ENCODE peak calls at places on chromosomes 2 and 18, in four cellular contexts. W is fibroblast of pulmonary artery, Z is suprapubic skin, B is fibroblast of the aortic adventitia. O is an unnamed sample.

GRCh38 chr18:23746851-23747250 is 57.6 kb downstream of the LAMA3 start:
- DNase-seq in B (no peak), Z (no peak), W (no peak), O (no peak)

GRCh38 chr2:66435963-66436362 is 1.0 kb downstream of the MEIS1 start:
- DNase-seq in W (no peak), B (no peak), Z (no peak), O (no peak)

GRCh38 chr2:33372940-33373553 is 103.4 kb upstream of the RASGRP3 start:
- DNase-seq in W (peak), B (peak), Z (no peak), O (no peak)

GRCh38 chr2:107728586-107728985 is 98.1 kb upstream of the RGPD4 start:
- DNase-seq in Z (no peak), W (no peak), B (no peak), O (no peak)

GRCh38 chr2:150681120-150681796 is 193.8 kb upstream of the RND3 start:
- DNase-seq in W (peak), Z (no peak), B (peak), O (no peak)

GRCh38 chr2:17593841-17594482 is 53.5 kb downstream of the VSNL1 start:
- DNase-seq in B (peak), W (peak), Z (no peak), O (no peak)

GRCh38 chr18:50819027-50819726 is 639 bp downstream of the MRO start:
- DNase-seq in B (peak), Z (no peak), W (peak), O (no peak)

GRCh38 chr2:177285892-177286715 is 21.6 kb upstream of the NFE2L2 start:
- DNase-seq in Z (no peak), B (no peak), W (no peak), O (no peak)

GRCh38 chr2:101820519-101820918 is 123.0 kb downstream of the MAP4K4 start:
- DNase-seq in B (peak), W (peak), Z (no peak), O (no peak)

GRCh38 chr2:10359731-10360329 is 57.1 kb downstream of the HPCAL1 start:
- DNase-seq in Z (no peak), W (no peak), B (no peak), O (no peak)

GRCh38 chr2:134634054-134634630 is 84.7 kb downstream of the TMEM163 start:
- DNase-seq in B (no peak), W (no peak), Z (no peak), O (no peak)

GRCh38 chr2:9388950-9389911 is 34.1 kb downstream of the ITGB1BP1 start:
- DNase-seq in Z (peak), B (no peak), W (no peak), O (no peak)

GRCh38 chr18:22667158-22667557 is 249.4 kb upstream of the CTAGE1 start:
- DNase-seq in W (no peak), B (no peak), Z (no peak), O (no peak)

GRCh38 chr2:119352357-119352756 is 14.3 kb downstream of the C2orf76 start:
- DNase-seq in Z (no peak), B (peak), W (no peak), O (no peak)

GRCh38 chr18:56196495-56197225 is 441.7 kb downstream of the TXNL1 start:
- DNase-seq in B (peak), Z (no peak), W (peak), O (no peak)

GRCh38 chr2:529425-529824 is 147.8 kb downstream of the TMEM18 start:
- DNase-seq in W (peak), Z (no peak), B (peak), O (no peak)

GRCh38 chr2:30232801-30233130 is 1.4 kb downstream of the LBH start:
- DNase-seq in W (peak), Z (peak), B (peak), O (no peak)

GRCh38 chr2:45935791-45936622 is 284.5 kb downstream of the PRKCE start:
- DNase-seq in B (peak), W (peak), Z (peak), O (peak)

GRCh38 chr2:23359631-23360567 is 25.1 kb upstream of the KLHL29 start:
- DNase-seq in Z (no peak), B (no peak), W (no peak), O (no peak)

GRCh38 chr2:189168876-189169499 is 10.6 kb downstream of the COL5A2 start:
- DNase-seq in B (peak), W (no peak), Z (no peak), O (no peak)

GRCh38 chr2:240424341-240425235 is 10.9 kb upstream of the GPC1 start:
- DNase-seq in Z (no peak), B (no peak), W (no peak), O (no peak)

GRCh38 chr18:23963443-23964185 is 50.9 kb upstream of the TTC39C start:
- DNase-seq in B (no peak), Z (no peak), W (no peak), O (no peak)

GRCh38 chr2:47654790-47655562 is 128.0 kb upstream of the MSH6 start:
- DNase-seq in W (no peak), B (no peak), Z (no peak), O (no peak)

DNA sequence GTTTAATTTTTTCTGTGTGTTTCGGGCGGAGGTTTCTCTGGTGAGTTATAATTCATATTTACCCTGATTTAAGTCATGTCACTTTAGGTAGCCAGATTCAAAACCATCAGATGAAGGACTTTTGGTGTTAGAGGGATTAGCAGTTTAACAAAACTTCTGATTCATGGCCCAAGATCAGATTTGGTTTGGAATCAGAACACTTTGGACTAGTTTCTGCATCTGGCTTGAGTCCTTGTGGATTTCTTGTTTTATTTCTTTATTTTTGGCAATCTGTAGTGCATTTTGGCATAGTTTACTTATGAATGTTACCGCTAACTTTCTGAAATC is 3.5 kb downstream of the NEDD4L start:
- DNase-seq in Z (no peak), B (peak), W (no peak), O (no peak)
- TF ChIP-seq CTCF in Z (no peak), B (no peak), W (no peak), O (no peak)

GRCh38 chr2:127423880-127424279 is 5.7 kb downstream of the PROC start:
- DNase-seq in W (no peak), Z (no peak), B (no peak), O (no peak)

GRCh38 chr2:127422631-127423475 is 4.6 kb downstream of the PROC start:
- DNase-seq in W (no peak), Z (no peak), B (no peak), O (no peak)

GRCh38 chr2:127423476-127423840 is 5.2 kb downstream of the PROC start:
- DNase-seq in W (no peak), Z (no peak), B (no peak), O (no peak)

GRCh38 chr2:127425540-127426490 is 7.6 kb downstream of the PROC start:
- DNase-seq in W (no peak), Z (no peak), B (no peak), O (no peak)

GRCh38 chr2:127424598-127425379 is 6.6 kb downstream of the PROC start:
- DNase-seq in B (no peak), Z (no peak), W (no peak), O (no peak)
- TF ChIP-seq CTCF in B (no peak), Z (no peak), W (no peak), O (no peak)

GRCh38 chr2:50872543-50872942 is 159.4 kb downstream of the NRXN1 start:
- DNase-seq in W (no peak), B (no peak), Z (no peak), O (no peak)
- TF ChIP-seq CTCF in W (no peak), B (no peak), Z (no peak), O (peak)

DNA sequence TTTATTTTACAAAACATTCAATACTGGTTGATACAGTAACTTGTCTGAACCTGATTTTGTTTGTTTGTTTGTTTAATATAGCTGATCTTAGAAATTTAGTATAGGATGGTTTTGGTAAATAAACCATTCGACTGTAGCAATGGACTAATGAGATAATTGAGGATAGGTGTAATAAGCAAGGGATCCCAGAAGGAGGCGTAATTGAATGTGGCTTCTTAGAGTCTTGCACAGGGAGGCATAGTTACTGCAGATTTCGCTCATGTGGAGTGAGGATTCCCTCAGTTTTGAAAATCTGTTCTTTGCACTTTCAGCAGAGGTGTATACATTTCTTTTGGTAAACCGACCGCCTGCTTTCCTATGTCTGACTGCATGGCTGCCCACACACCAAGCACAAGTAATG is 709.6 kb downstream of the SOCS6 start:
- DNase-seq in Z (no peak), B (peak), W (peak), O (no peak)
- TF ChIP-seq CTCF in Z (no peak), B (peak), W (peak), O (peak)

O was measured in type B pancreatic cell.